ENCODE peak calls at places on chromosomes 2 and 18, in nine cellular contexts. F is ovary, U is Peyer's patch, W is brain microvascular endothelial cell, E is transverse colon, R is IMR-90, N is AG10803, I is fibroblast of lung, V is mammary epithelial cell. Z is an unnamed sample.

GRCh38 chr18:13139885-13140450 is 78.6 kb upstream of the LDLRAD4 start:
- DNase-seq in F (no peak), U (no peak), W (no peak), E (no peak), R (no peak), N (no peak), I (no peak), V (no peak), Z (no peak)

GRCh38 chr2:199469514-199470360 is 12.0 kb upstream of the SATB2 start:
- DNase-seq in F (no peak), U (no peak), W (no peak), E (peak; percentile 29), R (no peak), N (no peak), I (no peak), V (no peak), Z (no peak)

GRCh38 chr2:12087671-12088380 is 341.4 kb downstream of the LPIN1 start:
- DNase-seq in F (no peak), U (no peak), W (no peak), E (no peak), R (peak; percentile 42), N (peak; percentile 43), I (peak; percentile 34), V (peak; percentile 87), Z (no peak)

GRCh38 chr2:128278979-128279378 is 39.7 kb downstream of the HS6ST1 start:
- DNase-seq in F (peak; percentile 29), U (no peak), W (no peak), E (peak; percentile 6), R (no peak), N (no peak), I (no peak), V (no peak), Z (no peak)

GRCh38 chr2:211035548-211036185 is 479.3 kb downstream of the CPS1 start:
- DNase-seq in F (no peak), U (no peak), W (peak; percentile 45), E (no peak), R (peak; percentile 4), N (peak; percentile 0), I (peak; percentile 21), V (peak; percentile 29), Z (peak; percentile 59)

GRCh38 chr2:17300141-17300540 is 218.1 kb downstream of the RAD51AP2 start:
- DNase-seq in F (no peak), U (no peak), W (peak; percentile 90), E (no peak), R (peak; percentile 80), N (peak; percentile 64), I (peak; percentile 90), V (peak; percentile 99), Z (peak; percentile 31)

GRCh38 chr2:239991689-239992314 is 33.3 kb downstream of the NDUFA10 start:
- DNase-seq in F (no peak), U (no peak), W (peak; percentile 65), E (no peak), R (peak; percentile 68), N (peak; percentile 65), I (peak; percentile 80), V (peak; percentile 14), Z (peak; percentile 78)

GRCh38 chr2:173231042-173231441 is 123.6 kb upstream of the CDCA7 start:
- DNase-seq in F (no peak), U (no peak), W (no peak), E (peak; percentile 26), R (no peak), N (no peak), I (no peak), V (no peak), Z (no peak)

GRCh38 chr18:23452728-23453656 is at the start of gene RIOK3:
- DNase-seq in F (peak; percentile 97), U (peak; percentile 99), W (peak; percentile 94), E (peak; percentile 99), R (peak; percentile 92), N (peak; percentile 97), I (peak; percentile 92), V (peak; percentile 97), Z (peak; percentile 96)

GRCh38 chr18:23451491-23451890 is 1.6 kb upstream of the RIOK3 start:
- DNase-seq in F (no peak), U (no peak), W (no peak), E (no peak), R (no peak), N (no peak), I (no peak), V (no peak), Z (no peak)

GRCh38 chr18:23451011-23451410 is 2.1 kb upstream of the RIOK3 start:
- DNase-seq in F (no peak), U (no peak), W (no peak), E (no peak), R (no peak), N (no peak), I (no peak), V (no peak), Z (no peak)

GRCh38 chr18:23453657-23454011 is 547 bp downstream of the RIOK3 start:
- DNase-seq in F (no peak), U (no peak), W (peak; percentile 45), E (no peak), R (peak; percentile 69), N (peak; percentile 56), I (peak; percentile 56), V (peak; percentile 91), Z (peak; percentile 65)

DNA sequence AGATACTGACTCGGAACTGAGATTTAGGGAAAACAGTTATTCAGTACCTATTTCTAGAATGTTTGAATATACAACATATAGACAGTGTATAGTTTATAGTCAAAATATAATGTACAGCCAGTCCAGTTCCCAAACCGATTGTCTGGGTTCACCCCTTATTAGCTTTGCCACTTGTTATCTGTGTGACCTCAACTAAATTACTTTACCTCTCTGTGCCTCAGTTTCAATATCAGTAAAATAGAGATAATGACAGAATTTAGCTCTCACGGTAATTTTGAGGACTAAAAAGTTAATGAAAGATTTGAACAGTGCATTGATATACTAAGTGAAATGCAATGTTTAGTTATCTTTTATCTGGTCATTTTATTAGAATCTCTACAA is 750 bp upstream of the RIOK3 start:
- DNase-seq in F (no peak), U (no peak), W (no peak), E (no peak), R (no peak), N (no peak), I (no peak), V (no peak), Z (no peak)
- H3K4me3 ChIP-seq in F (peak overlapping the region; percentile 97), U (peak overlapping the region; percentile 99), W (peak overlapping the region; percentile 100), E (peak overlapping the region; percentile 79), R (peak overlapping the region; percentile 91), N (peak overlapping the region; percentile 100), I (peak overlapping the region; percentile 96), V (peak overlapping the region; percentile 97), Z (peak overlapping the region; percentile 100)

GRCh38 chr2:156065912-156066311 is 266.6 kb downstream of the NR4A2 start:
- DNase-seq in F (no peak), U (no peak), W (no peak), E (no peak), R (no peak), N (no peak), I (no peak), V (no peak), Z (no peak)

DNA sequence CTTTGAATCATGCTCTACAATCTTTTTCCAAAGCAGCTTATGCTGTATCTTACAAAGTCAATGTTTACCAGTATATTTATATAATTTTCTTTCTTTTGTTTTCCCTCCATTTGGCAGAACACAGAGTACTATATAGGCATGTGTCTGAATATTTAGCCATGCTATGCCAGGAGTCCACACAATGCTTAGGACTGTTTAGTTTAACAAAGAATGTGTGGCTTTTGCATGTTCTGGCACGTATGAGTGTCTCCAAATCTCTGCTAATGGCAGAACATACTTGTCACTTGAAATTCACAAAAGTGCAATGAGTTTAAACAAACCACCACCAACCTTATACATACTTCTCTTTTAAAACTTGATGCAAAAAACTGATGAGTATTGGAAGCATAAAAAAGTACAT is 268.0 kb downstream of the NR4A2 start:
- DNase-seq in F (no peak), U (no peak), W (no peak), E (no peak), R (no peak), N (no peak), I (no peak), V (peak; percentile 47), Z (no peak)
- H3K4me3 ChIP-seq in F (no peak overlapping the region), U (no peak overlapping the region), W (no peak overlapping the region), E (no peak overlapping the region), R (no peak overlapping the region), N (no peak overlapping the region), I (no peak overlapping the region), V (no peak overlapping the region), Z (no peak overlapping the region)

GRCh38 chr18:62867521-62867920 is 152.2 kb downstream of the PHLPP1 start:
- DNase-seq in F (no peak), U (no peak), W (no peak), E (no peak), R (no peak), N (no peak), I (no peak), V (no peak), Z (peak; percentile 25)

GRCh38 chr18:62862451-62862850 is 147.1 kb downstream of the PHLPP1 start:
- DNase-seq in F (no peak), U (no peak), W (peak; percentile 25), E (no peak), R (no peak), N (no peak), I (no peak), V (no peak), Z (no peak)

GRCh38 chr18:62860062-62860461 is 144.7 kb downstream of the PHLPP1 start:
- DNase-seq in F (no peak), U (no peak), W (no peak), E (no peak), R (no peak), N (no peak), I (no peak), V (no peak), Z (no peak)

GRCh38 chr18:62865498-62865897 is 150.2 kb downstream of the PHLPP1 start:
- DNase-seq in F (no peak), U (no peak), W (no peak), E (no peak), R (no peak), N (no peak), I (no peak), V (no peak), Z (no peak)

DNA sequence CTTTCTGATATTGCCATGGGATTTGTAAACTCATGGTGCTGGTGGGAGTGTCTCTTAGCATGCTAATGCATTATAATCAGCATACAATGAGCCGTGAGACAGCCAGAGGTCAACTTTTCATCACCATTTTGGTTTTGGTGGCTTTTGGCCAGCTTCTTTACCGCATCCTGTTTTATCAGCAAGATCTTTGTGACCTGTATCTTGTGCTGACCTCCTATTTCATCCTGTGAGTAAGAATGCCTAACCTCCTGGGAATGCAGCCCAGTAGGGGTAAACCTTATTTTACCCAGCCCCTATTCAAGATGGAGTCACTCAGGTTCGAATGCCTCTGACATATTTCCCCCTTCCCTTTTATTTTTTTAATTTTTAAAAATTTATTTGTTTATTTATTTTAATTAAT is 148.3 kb downstream of the PHLPP1 start:
- DNase-seq in F (no peak), U (no peak), W (peak; percentile 89), E (no peak), R (peak; percentile 65), N (peak; percentile 37), I (peak; percentile 45), V (peak; percentile 59), Z (no peak)
- H3K4me3 ChIP-seq in F (no peak overlapping the region), U (no peak overlapping the region), W (no peak overlapping the region), E (no peak overlapping the region), R (no peak overlapping the region), N (no peak overlapping the region), I (no peak overlapping the region), V (no peak overlapping the region), Z (no peak overlapping the region)

DNA sequence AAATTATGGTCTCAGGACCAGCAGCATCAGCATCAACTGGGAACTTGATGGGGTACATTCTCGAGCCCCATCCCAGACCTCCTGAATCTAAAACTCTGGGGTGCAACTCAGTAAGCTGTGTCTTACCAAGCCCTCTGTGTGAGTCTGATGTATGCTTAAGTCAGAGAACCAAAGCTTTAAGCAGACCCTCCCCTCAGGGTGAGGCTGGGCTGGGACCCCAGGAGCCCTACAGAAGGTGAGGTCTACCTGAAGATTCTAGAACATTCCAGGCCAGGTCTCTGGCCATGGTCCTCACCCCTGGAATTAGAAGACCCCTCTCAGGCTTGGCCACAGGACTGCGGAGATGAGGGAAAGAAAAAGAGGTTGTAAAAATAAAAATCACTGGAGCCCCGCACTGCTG is 100.4 kb downstream of the ZBTB7C start:
- DNase-seq in F (no peak), U (no peak), W (no peak), E (no peak), R (no peak), N (no peak), I (no peak), V (no peak), Z (no peak)
- H3K4me3 ChIP-seq in F (no peak overlapping the region), U (no peak overlapping the region), W (no peak overlapping the region), E (no peak overlapping the region), R (no peak overlapping the region), N (no peak overlapping the region), I (no peak overlapping the region), V (no peak overlapping the region), Z (no peak overlapping the region)

Z was measured in cardiac fibroblast.